ENCODE peak calls at places on chromosomes 5 and 9, in four cellular contexts. P is heart right ventricle, Z is psoas muscle, K is hepatocyte. Q is an unnamed sample. For H3K4me1, the result is how much of the 10 kb centered on the place peaks cover.

GRCh38 chr5:13976867-13977479 is 32.5 kb upstream of the DNAH5 start:
- DNase-seq in K (peak), Z (no peak), P (no peak), Q (no peak)

GRCh38 chr5:33788922-33789321 is 102.9 kb downstream of the ADAMTS12 start:
- DNase-seq in Z (no peak), P (no peak), K (no peak), Q (no peak)

GRCh38 chr9:134365791-134366222 is 39.6 kb downstream of the RXRA start:
- DNase-seq in Z (peak), K (peak), P (peak), Q (peak)

GRCh38 chr5:98942849-98943248 is 14.0 kb upstream of the CHD1 start:
- DNase-seq in Z (no peak), K (no peak), P (no peak), Q (no peak)

GRCh38 chr9:106954974-106955850 is 92.2 kb downstream of the ZNF462 start:
- DNase-seq in P (no peak), Z (no peak), K (no peak), Q (no peak)

GRCh38 chr5:56102885-56103284 is 108.1 kb upstream of the IL6ST start:
- DNase-seq in K (no peak), P (no peak), Z (no peak), Q (no peak)

GRCh38 chr9:134625361-134626140 is 16.1 kb upstream of the COL5A1 start:
- DNase-seq in K (no peak), Z (no peak), P (no peak), Q (peak)

GRCh38 chr9:127166651-127167524 is 44.5 kb upstream of the ANGPTL2 start:
- DNase-seq in P (no peak), Z (no peak), K (no peak), Q (no peak)

GRCh38 chr5:179134511-179134910 is 74.3 kb downstream of the ZNF354C start:
- DNase-seq in P (no peak), Z (no peak), K (no peak), Q (no peak)

GRCh38 chr9:125025584-125025983 is 84.7 kb upstream of the GOLGA1 start:
- DNase-seq in K (no peak), Z (no peak), P (no peak), Q (no peak)

GRCh38 chr9:135522931-135523330 is 1.7 kb downstream of the LCN1 start:
- DNase-seq in Z (no peak), K (no peak), P (no peak), Q (no peak)

GRCh38 chr5:123087173-123088030 is 1.6 kb upstream of the PRDM6 start:
- DNase-seq in K (no peak), P (no peak), Z (no peak), Q (no peak)

GRCh38 chr9:34957492-34958410 is at the start of gene PHF24:
- DNase-seq in K (peak), P (no peak), Z (no peak), Q (no peak)

GRCh38 chr9:7081065-7081600 is 323.4 kb downstream of the KDM4C start:
- DNase-seq in Z (no peak), P (no peak), K (no peak), Q (no peak)

GRCh38 chr5:103668281-103668680 is 105.7 kb upstream of the NUDT12 start:
- DNase-seq in K (no peak), Z (no peak), P (no peak), Q (no peak)

GRCh38 chr9:88803551-88804288 is 187.5 kb upstream of the S1PR3 start:
- DNase-seq in P (no peak), K (peak), Z (no peak), Q (no peak)

GRCh38 chr9:88799706-88800682 is 191.3 kb upstream of the S1PR3 start:
- DNase-seq in Z (no peak), K (no peak), P (no peak), Q (no peak)

GRCh38 chr9:88798476-88798875 is 192.8 kb upstream of the S1PR3 start:
- DNase-seq in P (no peak), K (no peak), Z (no peak), Q (no peak)

GRCh38 chr9:88802533-88802932 is 188.7 kb upstream of the S1PR3 start:
- DNase-seq in P (no peak), K (no peak), Z (no peak), Q (no peak)

GRCh38 chr9:88801214-88801796 is 190.0 kb upstream of the S1PR3 start:
- DNase-seq in P (no peak), Z (no peak), K (no peak), Q (no peak)
- H3K4me3 ChIP-seq in P (no peak), Z (no peak), K (no peak), Q (no peak)

GRCh38 chr5:119323630-119324000 is 32.2 kb upstream of the TNFAIP8 start:
- DNase-seq in K (no peak), Z (no peak), P (no peak), Q (no peak)

GRCh38 chr5:119324842-119325241 is 31.0 kb upstream of the TNFAIP8 start:
- DNase-seq in Z (no peak), K (no peak), P (no peak), Q (no peak)

GRCh38 chr5:119322948-119323629 is 32.7 kb upstream of the TNFAIP8 start:
- DNase-seq in K (no peak), P (no peak), Z (no peak), Q (no peak)

GRCh38 chr5:119321569-119322311 is 34.1 kb upstream of the TNFAIP8 start:
- DNase-seq in K (no peak), Z (no peak), P (no peak), Q (no peak)

DNA sequence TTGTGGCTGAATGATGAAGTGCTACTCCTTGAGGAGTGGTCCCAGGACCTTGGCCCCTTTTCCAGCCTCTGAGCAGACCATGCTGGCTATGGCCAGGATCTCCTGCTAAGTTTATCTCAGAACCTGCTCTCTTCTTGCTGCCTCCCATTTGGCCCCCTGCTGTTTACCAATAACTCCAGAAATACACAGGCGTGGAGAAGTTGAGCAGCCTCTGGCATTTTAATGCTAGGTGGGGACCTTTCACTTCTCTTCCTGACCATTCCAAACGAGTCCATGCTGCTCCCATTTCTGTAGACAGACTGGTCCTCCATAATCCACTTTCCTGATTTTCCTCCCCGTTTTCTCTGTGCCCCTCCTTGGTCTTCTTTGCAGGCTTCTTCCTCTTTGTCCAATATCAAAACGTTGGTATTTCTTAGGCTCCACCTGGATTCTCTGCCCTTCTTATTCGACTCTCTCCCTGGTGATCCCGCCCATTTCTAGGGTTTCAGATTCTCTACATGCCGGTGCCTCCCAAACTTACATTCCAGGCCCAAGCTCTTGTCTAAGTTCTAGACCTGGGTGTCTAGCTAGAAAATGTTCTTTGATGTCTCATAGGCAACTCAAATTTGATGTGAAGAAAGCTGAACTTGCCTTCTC is 33.4 kb upstream of the TNFAIP8 start:
- DNase-seq in Z (no peak), K (no peak), P (no peak), Q (no peak)
- H3K4me1 ChIP-seq in Z (under half), K (under half), P (half or more), Q (under half)

DNA sequence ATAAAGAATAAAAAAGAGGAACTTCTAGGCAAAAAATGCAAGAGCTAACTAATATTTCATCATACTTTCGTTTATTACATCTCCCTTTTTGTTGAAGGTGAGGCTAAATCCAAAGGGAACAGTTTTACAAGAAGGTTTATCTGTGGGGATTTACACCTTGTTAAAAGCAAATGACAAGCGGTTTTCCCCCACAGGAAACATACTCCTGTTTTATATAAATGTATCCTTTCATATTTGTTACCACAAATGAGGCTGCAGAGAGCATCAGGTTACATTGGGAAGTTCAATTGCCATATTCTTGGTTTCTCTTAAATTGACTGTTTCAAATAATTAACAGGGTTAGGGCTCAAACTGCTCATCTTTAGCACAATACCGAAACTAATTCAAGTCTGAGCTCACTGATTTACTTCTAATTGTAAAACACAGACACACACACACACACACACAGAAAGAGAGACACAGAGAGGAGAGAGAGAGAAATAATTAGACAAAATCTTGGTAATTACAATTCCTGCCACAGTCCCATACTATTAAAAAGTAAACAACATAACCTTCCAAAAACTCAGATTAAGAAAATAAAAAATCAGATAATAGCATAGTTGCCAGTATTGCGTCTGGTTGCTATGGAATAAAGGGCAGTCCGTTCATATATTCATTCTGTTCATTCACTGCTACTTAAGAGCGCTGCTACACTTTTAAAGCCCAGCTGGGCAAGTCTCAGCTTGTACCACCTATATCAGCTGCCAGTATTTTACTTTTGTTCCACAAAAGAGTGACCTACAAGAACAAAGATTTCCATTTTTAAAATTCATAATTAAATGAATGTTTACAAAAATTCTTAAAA is 17.0 kb downstream of the RFX3 start:
- DNase-seq in P (no peak), K (no peak), Z (no peak), Q (no peak)
- H3K4me3 ChIP-seq in P (no peak), K (no peak), Z (peak), Q (no peak)

GRCh38 chr5:44797723-44798122 is 11.0 kb upstream of the MRPS30 start:
- DNase-seq in K (no peak), Z (no peak), P (no peak), Q (no peak)
- H3K4me1 ChIP-seq in K (under half), Z (under half), P (under half), Q (under half)

DNA sequence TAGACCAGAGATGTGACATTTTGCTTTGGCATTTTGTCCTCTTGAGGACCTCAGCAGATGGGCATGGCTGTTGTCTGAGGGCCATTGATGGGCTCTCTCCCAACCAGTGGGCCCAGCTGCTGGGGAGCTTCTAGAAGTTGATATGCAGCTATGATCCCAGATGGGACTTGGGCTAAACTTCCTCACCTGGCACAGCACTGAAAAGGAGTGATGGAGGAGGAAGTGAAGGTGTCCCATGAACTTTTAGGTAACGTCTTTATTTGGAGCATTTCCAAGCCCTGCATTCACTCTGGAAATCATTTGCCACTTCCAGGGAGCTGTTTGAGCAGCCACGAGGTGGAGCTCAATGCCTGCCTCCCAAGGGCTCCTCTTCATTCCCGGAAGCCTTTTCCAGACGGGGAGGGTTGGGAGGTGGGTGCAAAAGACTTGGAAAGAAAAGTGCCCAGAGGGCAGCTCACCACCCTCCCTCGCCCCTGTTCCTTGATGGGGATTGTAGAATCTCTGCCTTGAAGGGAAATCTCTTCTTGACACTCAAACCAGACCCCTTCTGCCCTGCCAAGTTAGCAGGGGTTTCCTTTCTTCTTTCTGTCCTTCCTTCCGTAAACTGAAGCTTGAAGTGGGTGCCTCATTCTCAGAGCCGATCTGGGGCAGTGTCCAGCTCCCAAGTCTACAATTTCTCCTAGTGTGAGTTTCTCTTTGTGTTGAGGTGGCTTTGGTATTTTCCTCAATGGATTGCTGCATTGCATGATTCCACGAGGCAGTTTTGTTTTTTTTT is 18.1 kb upstream of the NEUROG1 start:
- DNase-seq in K (peak), Z (no peak), P (no peak), Q (no peak)
- H3K4me3 ChIP-seq in K (no peak), Z (no peak), P (no peak), Q (no peak)

Q was measured in ovary.